ENCODE peak calls at places on chromosome 3, in four cellular contexts. W, A, F and H are unnamed samples.

GRCh38 chr3:90092994-90093393 is 985.6 kb downstream of the EPHA3 start:
- DNase-seq in F (no peak), A (no peak), W (no peak), H (peak; percentile 8)

GRCh38 chr3:187744169-187745151 is 808 bp downstream of the BCL6 start:
- DNase-seq in A (peak; percentile 62), W (peak; percentile 81), F (no peak), H (peak; percentile 52)

GRCh38 chr3:21962456-21962855 is 211.4 kb upstream of the ZNF385D start:
- DNase-seq in F (no peak), A (no peak), W (no peak), H (no peak)

GRCh38 chr3:105997800-105998526 is 129.2 kb upstream of the CBLB start:
- DNase-seq in F (no peak), W (no peak), A (no peak), H (peak; percentile 21)

GRCh38 chr3:126469479-126469878 is 6.2 kb downstream of the ZXDC start:
- DNase-seq in W (peak; percentile 40), F (no peak), A (no peak), H (no peak)

GRCh38 chr3:136327671-136328070 is 77.5 kb downstream of the PCCB start:
- DNase-seq in W (no peak), A (no peak), F (no peak), H (no peak)

GRCh38 chr3:58355174-58355573 is 22.5 kb downstream of the PXK start:
- DNase-seq in A (no peak), F (no peak), W (no peak), H (no peak)

GRCh38 chr3:108599677-108600409 is 10.3 kb downstream of the DZIP3 start:
- DNase-seq in A (no peak), W (no peak), F (no peak), H (no peak)

GRCh38 chr3:69339766-69340165 is 46.1 kb downstream of the FRMD4B start:
- DNase-seq in F (no peak), W (no peak), A (no peak), H (no peak)

GRCh38 chr3:196174652-196175051 is 36.5 kb downstream of the ZDHHC19 start:
- DNase-seq in W (peak; percentile 60), A (no peak), F (no peak), H (no peak)

GRCh38 chr3:9793161-9793781 is 389 bp downstream of the ARPC4 start:
- DNase-seq in F (no peak), A (peak; percentile 60), W (peak; percentile 63), H (peak; percentile 80)

GRCh38 chr3:141294848-141295247 is 63.2 kb downstream of the PXYLP1 start:
- DNase-seq in F (no peak), W (no peak), A (no peak), H (no peak)

GRCh38 chr3:109806929-109807328 is 469.6 kb upstream of the DPPA4 start:
- DNase-seq in A (no peak), F (no peak), W (no peak), H (peak; percentile 72)

GRCh38 chr3:39146611-39147373 is 6.6 kb downstream of the CSRNP1 start:
- DNase-seq in W (peak; percentile 93), F (peak; percentile 37), A (peak; percentile 84), H (peak; percentile 88)

GRCh38 chr3:122992628-122993570 is 34.7 kb downstream of the SEMA5B start:
- DNase-seq in W (peak; percentile 83), F (no peak), A (peak; percentile 31), H (no peak)

GRCh38 chr3:46947981-46948791 is 28.4 kb downstream of the CCDC12 start:
- DNase-seq in A (peak; percentile 88), W (peak; percentile 82), F (no peak), H (peak; percentile 100)

GRCh38 chr3:73018790-73019441 is 22.3 kb downstream of the PPP4R2 start:
- DNase-seq in A (no peak), F (no peak), W (no peak), H (no peak)

GRCh38 chr3:33006571-33007286 is 55.3 kb downstream of the CCR4 start:
- DNase-seq in A (no peak), W (no peak), F (no peak), H (peak; percentile 67)

GRCh38 chr3:4813855-4814254 is 165.4 kb upstream of the BHLHE40 start:
- DNase-seq in F (no peak), W (no peak), A (no peak), H (no peak)

GRCh38 chr3:34106879-34107278 is 308.4 kb downstream of the PDCD6IP start:
- DNase-seq in W (no peak), F (peak; percentile 71), A (peak; percentile 54), H (peak; percentile 52)

GRCh38 chr3:170483485-170484262 is 65.0 kb downstream of the CLDN11 start:
- DNase-seq in W (no peak), A (no peak), F (peak; percentile 40), H (no peak)

GRCh38 chr3:47482411-47482810 is 6.7 kb upstream of the SCAP start:
- DNase-seq in A (no peak), F (no peak), W (no peak), H (peak; percentile 24)

GRCh38 chr3:119580148-119580760 is 962 bp downstream of the ADPRH start:
- DNase-seq in F (peak; percentile 44), A (peak; percentile 32), W (peak; percentile 64), H (no peak)

GRCh38 chr3:20185364-20185732 is 658 bp downstream of the SGO1 start:
- DNase-seq in W (no peak), F (no peak), A (peak; percentile 19), H (peak; percentile 26)

GRCh38 chr3:54122802-54123537 is 618 bp downstream of the CACNA2D3 start:
- DNase-seq in F (no peak), A (no peak), W (no peak), H (no peak)

GRCh38 chr3:54125317-54125716 is 3.0 kb downstream of the CACNA2D3 start:
- DNase-seq in W (no peak), A (no peak), F (no peak), H (no peak)

GRCh38 chr3:54121404-54122045 is 827 bp upstream of the CACNA2D3 start:
- DNase-seq in A (no peak), W (peak; percentile 68), F (no peak), H (no peak)

GRCh38 chr3:54122046-54122801 is at the start of gene CACNA2D3:
- DNase-seq in W (peak; percentile 82), F (peak; percentile 54), A (peak; percentile 56), H (peak; percentile 4)

GRCh38 chr3:54123538-54124196 is 1.3 kb downstream of the CACNA2D3 start:
- DNase-seq in F (no peak), W (no peak), A (no peak), H (no peak)
- H3K27me3 ChIP-seq in F (peaks cover 33% of the 10 kb centered on the region), W (no peaks in the 10 kb centered on the region), A (peaks cover 50% of the 10 kb centered on the region), H (peaks cover 21% of the 10 kb centered on the region)

GRCh38 chr3:112297714-112298113 is 3.7 kb upstream of the SLC9C1 start:
- DNase-seq in W (no peak), F (no peak), A (no peak), H (no peak)
- H3K4me1 ChIP-seq in W (no peaks in the 10 kb centered on the region), F (no peaks in the 10 kb centered on the region), A (no peaks in the 10 kb centered on the region), H (no peaks in the 10 kb centered on the region)

GRCh38 chr3:124229407-124229806 is 237.5 kb upstream of the ROPN1 start:
- DNase-seq in F (no peak), W (no peak), A (no peak), H (no peak)
- H3K27me3 ChIP-seq in F (no peaks in the 10 kb centered on the region), W (no peaks in the 10 kb centered on the region), A (no peaks in the 10 kb centered on the region), H (no peaks in the 10 kb centered on the region)

DNA sequence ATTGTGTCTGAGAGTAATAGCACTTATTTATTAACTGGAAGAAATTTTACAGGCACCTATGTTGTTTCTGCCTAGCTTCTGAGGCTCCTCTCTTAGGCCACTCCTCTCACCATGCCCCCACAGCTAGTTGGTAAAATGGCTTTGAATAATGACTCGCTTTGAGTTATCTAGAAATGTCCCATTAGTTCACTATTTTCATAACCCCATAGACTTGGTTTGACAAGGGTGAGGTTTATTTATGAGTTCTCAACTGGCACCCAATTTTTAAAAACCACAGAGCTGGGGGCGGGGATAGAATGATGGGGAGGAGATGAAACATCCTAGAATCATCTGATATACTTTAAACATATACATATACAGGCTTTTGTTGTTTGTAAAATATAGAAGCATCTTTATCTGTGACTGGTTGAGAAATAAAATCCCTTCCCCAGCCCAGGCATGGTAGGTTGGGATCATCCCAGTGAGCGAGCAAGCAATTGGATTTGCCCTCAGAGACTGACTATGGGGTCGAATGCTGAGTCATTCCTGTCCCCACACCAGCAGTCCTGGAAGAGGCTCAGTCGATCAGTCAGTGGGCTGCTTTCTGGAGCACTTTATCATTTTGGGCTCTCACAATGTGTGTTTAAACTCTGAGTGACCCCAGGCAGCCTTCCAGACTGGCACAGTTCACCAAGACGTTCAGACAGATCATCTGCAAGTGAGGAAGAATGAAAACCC is 60.2 kb upstream of the TSEN2 start:
- DNase-seq in A (no peak), F (no peak), W (no peak), H (no peak)
- H3K4me1 ChIP-seq in A (no peaks in the 10 kb centered on the region), F (peaks cover 5% of the 10 kb centered on the region), W (peaks cover 3% of the 10 kb centered on the region), H (peaks cover 12% of the 10 kb centered on the region)

GRCh38 chr3:182717216-182717615 is 76.1 kb upstream of the ATP11B start:
- DNase-seq in A (no peak), F (no peak), W (no peak), H (peak; percentile 41)
- H3K27me3 ChIP-seq in A (no peaks in the 10 kb centered on the region), F (no peaks in the 10 kb centered on the region), W (no peaks in the 10 kb centered on the region), H (no peaks in the 10 kb centered on the region)

GRCh38 chr3:42639192-42639591 is 14.3 kb upstream of the ZBTB47 start:
- DNase-seq in F (no peak), W (no peak), A (no peak), H (no peak)
- H3K4me1 ChIP-seq in F (no peaks in the 10 kb centered on the region), W (no peaks in the 10 kb centered on the region), A (no peaks in the 10 kb centered on the region), H (peaks cover 4% of the 10 kb centered on the region)